ENCODE peak calls at places on chromosomes 3 and 15, in nine cellular contexts. R is iris pigment epithelial cell, E is trophoblast cell, C is MV-4-11, P is NCI-H748 treated with DMSO at 0.1 percent for 48 hours, I is ELR, M is SIG-M5, B is H7, D is T-cell. L is an unnamed sample.

GRCh38 chr3:114144909-114145688 is 33.8 kb downstream of the DRD3 start:
- DNase-seq in R (peak), E (no peak), C (peak), P (no peak), I (peak), M (no peak), B (no peak), D (no peak), L (no peak)

GRCh38 chr15:42016971-42017370 is 3.9 kb downstream of the PLA2G4E start:
- DNase-seq in R (no peak), E (no peak), C (no peak), P (no peak), I (no peak), M (no peak), B (no peak), D (no peak), L (no peak)

GRCh38 chr3:72721696-72722381 is 126.4 kb downstream of the SHQ1 start:
- DNase-seq in R (no peak), E (no peak), C (no peak), P (no peak), I (no peak), M (no peak), B (no peak), D (no peak), L (no peak)

GRCh38 chr15:77499087-77499765 is 78.5 kb downstream of the HMG20A start:
- DNase-seq in R (no peak), E (no peak), C (no peak), P (no peak), I (no peak), M (no peak), B (peak), D (no peak), L (no peak)

GRCh38 chr15:62857411-62857853 is 185.1 kb upstream of the TPM1 start:
- DNase-seq in R (no peak), E (no peak), C (no peak), P (no peak), I (peak), M (no peak), B (no peak), D (peak), L (no peak)

GRCh38 chr15:100559330-100559729 is 30.6 kb upstream of the CERS3 start:
- DNase-seq in R (peak), E (peak), C (peak), P (no peak), I (no peak), M (no peak), B (no peak), D (no peak), L (peak)

GRCh38 chr3:134320749-134321148 is 53.5 kb downstream of the AMOTL2 start:
- DNase-seq in R (peak), E (peak), C (no peak), P (no peak), I (peak), M (no peak), B (no peak), D (no peak), L (no peak)

GRCh38 chr3:177905895-177906511 is 630.2 kb upstream of the KCNMB2 start:
- DNase-seq in R (peak), E (peak), C (no peak), P (no peak), I (peak), M (no peak), B (peak), D (no peak), L (no peak)

GRCh38 chr15:52481915-52482314 is 46.8 kb downstream of the MYO5A start:
- DNase-seq in R (peak), E (no peak), C (peak), P (no peak), I (peak), M (peak), B (no peak), D (peak), L (peak)

GRCh38 chr3:79019137-79019923 is 748.5 kb downstream of the ROBO1 start:
- DNase-seq in R (peak), E (peak), C (peak), P (peak), I (peak), M (no peak), B (peak), D (no peak), L (no peak)

GRCh38 chr3:19487386-19487785 is 339.1 kb downstream of the KCNH8 start:
- DNase-seq in R (no peak), E (no peak), C (no peak), P (no peak), I (no peak), M (no peak), B (no peak), D (no peak), L (no peak)

GRCh38 chr3:46877671-46878125 is at the start of gene PTH1R:
- DNase-seq in R (no peak), E (peak), C (no peak), P (no peak), I (no peak), M (no peak), B (no peak), D (no peak), L (no peak)

GRCh38 chr3:143314291-143315093 is 194.9 kb downstream of the CHST2 start:
- DNase-seq in R (no peak), E (no peak), C (no peak), P (no peak), I (no peak), M (no peak), B (no peak), D (no peak), L (no peak)

GRCh38 chr15:92629975-92630626 is 25.5 kb downstream of the FAM174B start:
- DNase-seq in R (no peak), E (no peak), C (no peak), P (no peak), I (no peak), M (no peak), B (no peak), D (no peak), L (no peak)

GRCh38 chr15:93043621-93044300 is 45.2 kb downstream of the RGMA start:
- DNase-seq in R (no peak), E (no peak), C (no peak), P (no peak), I (no peak), M (no peak), B (peak), D (no peak), L (no peak)

GRCh38 chr3:31369637-31370036 is 163.1 kb upstream of the STT3B start:
- DNase-seq in R (peak), E (no peak), C (no peak), P (no peak), I (peak), M (no peak), B (no peak), D (no peak), L (no peak)

GRCh38 chr15:56076651-56077050 is 83.2 kb upstream of the NEDD4 start:
- DNase-seq in R (no peak), E (no peak), C (no peak), P (no peak), I (no peak), M (no peak), B (no peak), D (no peak), L (no peak)

GRCh38 chr3:45546636-45547201 is 47.8 kb upstream of the LIMD1 start:
- DNase-seq in R (no peak), E (peak), C (no peak), P (no peak), I (no peak), M (no peak), B (peak), D (peak), L (peak)

GRCh38 chr3:193552911-193553310 is 1.8 kb downstream of the ATP13A4 start:
- DNase-seq in R (no peak), E (peak), C (no peak), P (peak), I (no peak), M (no peak), B (no peak), D (no peak), L (no peak)

L was measured in AML-193.